ENCODE peak calls at places on chromosomes 12 and 14, in four cellular contexts. One of them, this sample, is unnamed.

GRCh38 chr12:57868870-57869609 is 22.5 kb upstream of the CTDSP2 start:
- DNase-seq in K562: no peak
- DNase-seq in GM12878: no peak
- DNase-seq in WTC11: no peak
- DNase-seq in this sample: no peak

GRCh38 chr12:59088673-59089072 is 168.4 kb upstream of the LRIG3 start:
- DNase-seq in WTC11: no peak
- DNase-seq in K562: no peak
- DNase-seq in GM12878: no peak
- DNase-seq in this sample: no peak

GRCh38 chr12:153080-153746 is 60.7 kb downstream of the SLC6A12 start:
- DNase-seq in GM12878: no peak
- DNase-seq in K562: peak
- DNase-seq in WTC11: peak
- DNase-seq in this sample: peak

GRCh38 chr12:43861015-43861846 is 25.4 kb downstream of the TMEM117 start:
- DNase-seq in WTC11: no peak
- DNase-seq in GM12878: no peak
- DNase-seq in K562: no peak
- DNase-seq in this sample: no peak

GRCh38 chr14:65251213-65251612 is 148.9 kb upstream of the MAX start:
- DNase-seq in GM12878: no peak
- DNase-seq in WTC11: no peak
- DNase-seq in K562: no peak
- DNase-seq in this sample: no peak

GRCh38 chr12:111451649-111452129 is 46.0 kb downstream of the SH2B3 start:
- DNase-seq in GM12878: no peak
- DNase-seq in WTC11: no peak
- DNase-seq in K562: peak
- DNase-seq in this sample: peak

GRCh38 chr12:45183263-45183662 is 32.6 kb upstream of the ANO6 start:
- DNase-seq in K562: no peak
- DNase-seq in WTC11: no peak
- DNase-seq in GM12878: no peak
- DNase-seq in this sample: peak

GRCh38 chr12:132182711-132183365 is 38.6 kb downstream of the NOC4L start:
- DNase-seq in K562: no peak
- DNase-seq in GM12878: no peak
- DNase-seq in WTC11: no peak
- DNase-seq in this sample: no peak

GRCh38 chr12:104230304-104230703 is 14.7 kb downstream of the TXNRD1 start:
- DNase-seq in WTC11: no peak
- DNase-seq in GM12878: no peak
- DNase-seq in K562: no peak
- DNase-seq in this sample: no peak

GRCh38 chr12:1217191-1217949 is 226.3 kb downstream of the ERC1 start:
- DNase-seq in K562: no peak
- DNase-seq in GM12878: no peak
- DNase-seq in WTC11: no peak
- DNase-seq in this sample: no peak

GRCh38 chr12:6899837-6900519 is 4.6 kb upstream of the LRRC23 start:
- DNase-seq in K562: peak
- DNase-seq in WTC11: peak
- DNase-seq in GM12878: no peak
- DNase-seq in this sample: peak

GRCh38 chr12:25328082-25328712 is 77.5 kb upstream of the KRAS start:
- DNase-seq in GM12878: no peak
- DNase-seq in K562: no peak
- DNase-seq in WTC11: no peak
- DNase-seq in this sample: peak

GRCh38 chr12:72468505-72468904 is 196.3 kb downstream of the TRHDE start:
- DNase-seq in K562: no peak
- DNase-seq in GM12878: no peak
- DNase-seq in WTC11: no peak
- DNase-seq in this sample: no peak

GRCh38 chr14:92850492-92850891 is 56.4 kb downstream of the GOLGA5 start:
- DNase-seq in GM12878: no peak
- DNase-seq in K562: no peak
- DNase-seq in WTC11: no peak
- DNase-seq in this sample: no peak

GRCh38 chr12:16587514-16587913 is 18.4 kb downstream of the LMO3 start:
- DNase-seq in WTC11: no peak
- DNase-seq in K562: no peak
- DNase-seq in GM12878: no peak
- DNase-seq in this sample: no peak

GRCh38 chr14:21999400-21999799 is 325.8 kb upstream of the OR4E1 start:
- DNase-seq in K562: no peak
- DNase-seq in GM12878: no peak
- DNase-seq in WTC11: no peak
- DNase-seq in this sample: no peak

GRCh38 chr12:64810831-64811230 is 13.6 kb upstream of the TBC1D30 start:
- DNase-seq in GM12878: no peak
- DNase-seq in K562: no peak
- DNase-seq in WTC11: no peak
- DNase-seq in this sample: no peak

GRCh38 chr12:124520258-124520657 is 47.2 kb downstream of the NCOR2 start:
- DNase-seq in GM12878: no peak
- DNase-seq in K562: no peak
- DNase-seq in WTC11: no peak
- DNase-seq in this sample: peak

GRCh38 chr12:124525455-124525854 is 42.0 kb downstream of the NCOR2 start:
- DNase-seq in GM12878: no peak
- DNase-seq in K562: no peak
- DNase-seq in WTC11: no peak
- DNase-seq in this sample: no peak

GRCh38 chr12:124524231-124524925 is 43.0 kb downstream of the NCOR2 start:
- DNase-seq in WTC11: no peak
- DNase-seq in K562: no peak
- DNase-seq in GM12878: no peak
- DNase-seq in this sample: no peak

GRCh38 chr12:124520896-124521295 is 46.5 kb downstream of the NCOR2 start:
- DNase-seq in WTC11: no peak
- DNase-seq in K562: no peak
- DNase-seq in GM12878: no peak
- DNase-seq in this sample: no peak

GRCh38 chr12:124523071-124523470 is 44.3 kb downstream of the NCOR2 start:
- DNase-seq in WTC11: no peak
- DNase-seq in K562: no peak
- DNase-seq in GM12878: no peak
- DNase-seq in this sample: no peak
- TF ChIP-seq CREM in WTC11: no peak
- TF ChIP-seq CREM in K562: no peak
- TF ChIP-seq CREM in GM12878: no peak
- TF ChIP-seq CREM in this sample: no peak

GRCh38 chr12:39619660-39620433 is at the start of gene ABCD2:
- DNase-seq in K562: peak
- DNase-seq in GM12878: peak
- DNase-seq in WTC11: peak
- DNase-seq in this sample: peak
- TF ChIP-seq CREM in K562: no peak
- TF ChIP-seq CREM in GM12878: peak
- TF ChIP-seq CREM in WTC11: no peak
- TF ChIP-seq CREM in this sample: no peak

GRCh38 chr12:75672212-75672611 is 160.8 kb upstream of the KRR1 start:
- DNase-seq in K562: no peak
- DNase-seq in GM12878: no peak
- DNase-seq in WTC11: no peak
- DNase-seq in this sample: no peak
- TF ChIP-seq CREM in K562: no peak
- TF ChIP-seq CREM in GM12878: no peak
- TF ChIP-seq CREM in WTC11: no peak
- TF ChIP-seq CREM in this sample: no peak

GRCh38 chr12:112778400-112778799 is 13.1 kb upstream of the RPH3A start:
- DNase-seq in WTC11: no peak
- DNase-seq in K562: no peak
- DNase-seq in GM12878: no peak
- DNase-seq in this sample: no peak
- TF ChIP-seq CREM in WTC11: no peak
- TF ChIP-seq CREM in K562: no peak
- TF ChIP-seq CREM in GM12878: no peak
- TF ChIP-seq CREM in this sample: no peak

DNA sequence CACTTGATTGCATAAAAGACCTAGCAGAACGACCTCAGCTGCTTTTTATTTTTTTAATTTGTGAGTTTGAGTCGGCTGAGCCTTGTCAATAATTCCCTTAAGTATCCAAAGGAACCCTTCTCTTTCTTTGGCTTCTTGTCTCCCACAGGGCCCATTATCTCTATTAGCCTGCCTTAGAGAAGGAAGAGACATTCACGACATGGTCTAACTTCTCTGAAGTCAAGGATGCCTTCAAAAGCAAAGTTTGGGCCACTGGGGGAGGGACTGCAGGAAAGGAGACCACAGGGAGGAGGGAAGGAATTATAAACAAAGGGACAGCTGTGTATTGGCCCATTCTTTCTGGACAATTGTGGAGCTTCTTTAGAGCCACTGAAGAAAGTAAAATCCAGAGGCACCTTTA is 126.4 kb downstream of the BRMS1L start:
- DNase-seq in GM12878: no peak
- DNase-seq in K562: no peak
- DNase-seq in WTC11: no peak
- DNase-seq in this sample: no peak
- TF ChIP-seq CREM in GM12878: no peak
- TF ChIP-seq CREM in K562: no peak
- TF ChIP-seq CREM in WTC11: no peak
- TF ChIP-seq CREM in this sample: no peak

DNA sequence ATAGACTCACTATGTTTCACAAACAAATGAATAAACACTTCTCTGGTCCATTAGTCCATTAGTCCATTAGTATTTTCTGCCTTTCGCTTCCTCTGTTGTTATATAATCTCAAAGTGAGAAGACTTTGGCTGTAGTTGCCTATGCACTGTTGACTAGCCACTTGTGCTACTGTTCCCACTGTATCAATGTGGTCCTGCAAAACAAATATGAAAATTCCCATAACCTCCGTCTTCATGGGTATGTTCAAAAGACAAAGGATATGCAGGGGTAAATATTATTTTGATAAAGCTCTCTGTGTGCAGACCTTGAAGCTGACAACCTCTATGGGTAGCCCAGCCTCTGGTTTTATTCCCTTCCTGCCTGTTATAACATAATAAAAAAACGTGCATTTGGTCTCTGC is 77.8 kb downstream of the DIO2 start:
- DNase-seq in K562: no peak
- DNase-seq in WTC11: no peak
- DNase-seq in GM12878: no peak
- DNase-seq in this sample: no peak
- TF ChIP-seq CREM in K562: no peak
- TF ChIP-seq CREM in WTC11: no peak
- TF ChIP-seq CREM in GM12878: no peak
- TF ChIP-seq CREM in this sample: no peak